ENCODE peak calls at places on chromosomes 13 and 19, in ten cellular contexts. K is DND-41, Z is endodermal cell, R is neural progenitor cell, C is thoracic aorta, S is heart right ventricle, I is GM23338, F is mucosa of descending colon, Q is tibial artery, Y is ascending aorta. H is an unnamed sample.

GRCh38 chr19:29680447-29680846 is 15.2 kb downstream of the PLEKHF1 start:
- DNase-seq in S (no peak), Q (no peak), Y (no peak), F (peak; percentile 90), C (no peak), K (peak; percentile 93), R (no peak), Z (no peak), I (no peak), H (peak; percentile 35)

GRCh38 chr13:46672338-46673090 is 119.5 kb downstream of the LRCH1 start:
- DNase-seq in I (no peak), Y (no peak), Z (no peak), S (no peak), C (no peak), R (no peak), Q (no peak), F (no peak), K (no peak), H (no peak)

GRCh38 chr19:18379803-18380747 is 5.9 kb upstream of the GDF15 start:
- DNase-seq in F (peak; percentile 93), Z (peak; percentile 74), C (peak; percentile 86), K (no peak), S (peak; percentile 89), I (peak; percentile 57), Q (peak; percentile 94), R (no peak), Y (peak; percentile 86), H (no peak)

GRCh38 chr19:33311326-33311682 is 9.0 kb upstream of the CEBPA start:
- DNase-seq in R (no peak), C (no peak), F (peak; percentile 73), S (no peak), Y (no peak), K (no peak), Q (no peak), Z (peak; percentile 55), I (no peak), H (no peak)

GRCh38 chr19:46339491-46339890 is 7.4 kb upstream of the PPP5C start:
- DNase-seq in I (no peak), K (no peak), Y (no peak), Z (no peak), Q (no peak), R (no peak), C (no peak), S (no peak), F (no peak), H (no peak)

GRCh38 chr19:23851966-23852365 is 62.7 kb upstream of the ZNF726 start:
- DNase-seq in Y (no peak), Q (no peak), S (no peak), K (no peak), C (no peak), Z (no peak), F (no peak), R (no peak), I (no peak), H (no peak)

GRCh38 chr19:10767726-10768125 is 49.8 kb downstream of the DNM2 start:
- DNase-seq in R (no peak), Z (no peak), I (no peak), S (no peak), Q (no peak), F (no peak), Y (no peak), C (no peak), K (no peak), H (no peak)

GRCh38 chr13:90950134-90950533 is 397.4 kb upstream of the MIR17HG start:
- DNase-seq in Y (no peak), K (no peak), Z (no peak), S (no peak), Q (no peak), I (no peak), F (no peak), R (no peak), C (no peak), H (no peak)

GRCh38 chr19:5083547-5083965 is 114.6 kb downstream of the KDM4B start:
- DNase-seq in K (no peak), S (peak; percentile 29), Y (no peak), C (no peak), I (no peak), Z (no peak), F (no peak), R (peak; percentile 48), Q (peak; percentile 82), H (no peak)

GRCh38 chr19:5089283-5089682 is 120.4 kb downstream of the KDM4B start:
- DNase-seq in I (no peak), Z (no peak), K (no peak), Y (no peak), S (no peak), Q (no peak), C (no peak), F (no peak), R (no peak), H (no peak)

GRCh38 chr19:5085566-5085965 is 116.7 kb downstream of the KDM4B start:
- DNase-seq in C (no peak), Y (no peak), R (no peak), S (no peak), I (no peak), K (no peak), Z (no peak), F (no peak), Q (no peak), H (no peak)

GRCh38 chr19:5086232-5086631 is 117.3 kb downstream of the KDM4B start:
- DNase-seq in I (no peak), Y (no peak), C (no peak), S (no peak), Q (no peak), Z (no peak), F (no peak), R (no peak), K (no peak), H (no peak)

GRCh38 chr19:5086725-5087439 is 118.0 kb downstream of the KDM4B start:
- DNase-seq in Z (peak; percentile 88), F (no peak), C (no peak), I (peak; percentile 70), S (no peak), Q (no peak), R (peak; percentile 69), K (no peak), Y (no peak), H (no peak)
- TF ChIP-seq CTCF in Z (peak; percentile 64), F (no peak), C (no peak), I (no peak), S (no peak), Q (no peak), R (peak; percentile 34), K (no peak), Y (no peak), H (no peak)

GRCh38 chr13:51846756-51847155 is 1.8 kb upstream of the TMEM272 start:
- DNase-seq in C (no peak), I (no peak), K (no peak), Y (no peak), Q (no peak), R (no peak), Z (no peak), S (no peak), F (no peak), H (no peak)
- H3K36me3 ChIP-seq in C (no peaks in the 10 kb centered on the region), I (no peaks in the 10 kb centered on the region), K (no peaks in the 10 kb centered on the region), Y (no peaks in the 10 kb centered on the region), Q (no peaks in the 10 kb centered on the region), R (no peaks in the 10 kb centered on the region), Z (no peaks in the 10 kb centered on the region), S (no peaks in the 10 kb centered on the region), F (no peaks in the 10 kb centered on the region), H (no peaks in the 10 kb centered on the region)

GRCh38 chr13:51679616-51680015 is 95.4 kb downstream of the WDFY2 start:
- DNase-seq in F (no peak), Z (no peak), Y (no peak), Q (no peak), C (no peak), I (no peak), K (no peak), R (no peak), S (no peak), H (no peak)
- H3K4me1 ChIP-seq in F (no peaks in the 10 kb centered on the region), Z (no peaks in the 10 kb centered on the region), Y (no peaks in the 10 kb centered on the region), Q (peaks cover 1% of the 10 kb centered on the region), C (peaks cover 11% of the 10 kb centered on the region), I (peaks cover 16% of the 10 kb centered on the region), K (no peaks in the 10 kb centered on the region), R (no peaks in the 10 kb centered on the region), S (no peaks in the 10 kb centered on the region), H (peaks cover 66% of the 10 kb centered on the region)

DNA sequence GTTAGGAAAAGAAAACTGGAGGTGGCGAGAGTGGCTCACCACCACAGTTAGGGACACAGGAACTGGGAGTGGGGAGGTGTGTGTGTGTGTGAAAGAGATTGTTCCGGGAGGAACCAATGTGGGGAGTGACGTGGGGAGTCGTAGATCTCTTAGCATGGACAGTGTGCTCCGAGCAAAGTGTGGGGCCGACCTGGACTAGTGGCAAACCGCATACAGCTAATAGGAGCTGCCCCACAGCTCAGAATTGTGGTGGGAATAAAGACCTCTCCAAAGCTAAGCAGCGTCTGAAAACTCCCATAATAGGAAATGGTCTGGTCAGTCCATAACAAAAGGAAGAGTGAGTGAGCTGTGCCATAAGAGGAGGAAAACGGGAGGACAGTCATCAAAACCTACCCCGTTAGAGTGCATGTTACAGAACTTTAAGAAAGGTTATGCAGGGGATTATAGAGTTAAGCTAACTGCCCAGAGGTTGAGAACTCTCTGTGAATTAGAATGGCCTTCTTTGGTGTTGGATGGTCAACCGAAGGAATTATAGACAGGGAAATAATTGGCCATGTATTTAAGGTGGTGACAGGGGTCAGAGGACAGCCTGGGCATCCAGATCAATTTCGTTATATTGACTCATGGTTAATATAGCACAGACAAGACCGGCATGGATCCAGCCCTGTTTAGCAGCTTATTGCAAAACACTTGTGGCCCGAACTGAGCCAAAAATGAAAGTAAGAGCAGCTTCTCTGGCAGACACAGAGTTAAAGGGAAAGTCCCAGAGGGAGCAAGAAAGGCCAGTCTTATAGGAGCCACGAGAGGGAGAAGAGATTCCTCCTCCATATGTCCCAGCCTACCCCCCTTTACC is 8.9 kb upstream of the SLC15A1 start:
- DNase-seq in Y (no peak), Q (no peak), I (no peak), S (no peak), R (no peak), Z (no peak), K (peak; percentile 40), F (no peak), C (no peak), H (no peak)
- TF ChIP-seq CTCF in Y (no peak), Q (no peak), I (no peak), S (no peak), R (no peak), Z (no peak), K (no peak), F (no peak), C (no peak), H (no peak)

H was measured in esophagus squamous epithelium.